ENCODE peak calls at places on chromosomes 4 and X, in nine cellular contexts. N is PC-3, E is heart right ventricle, I is colonic mucosa, S is hepatocyte, J is astrocyte, R is sigmoid colon, U is uterus, G is thyroid gland. O is an unnamed sample.

GRCh38 chrX:27565992-27566391 is 24.2 kb upstream of the DCAF8L2 start:
- DNase-seq in J (peak; percentile 57), G (no peak), E (peak; percentile 4), S (peak; percentile 39), I (no peak), R (no peak), U (no peak), N (no peak), O (no peak)

GRCh38 chr4:185640809-185641675 is 105.7 kb upstream of the PDLIM3 start:
- DNase-seq in R (no peak), E (no peak), N (peak; percentile 74), S (peak; percentile 81), J (peak; percentile 72), U (no peak), I (no peak), G (no peak), O (no peak)

GRCh38 chr4:128357286-128357685 is 69.7 kb upstream of the PGRMC2 start:
- DNase-seq in E (no peak), R (no peak), U (no peak), I (no peak), G (peak; percentile 33), N (no peak), S (no peak), J (no peak), O (no peak)

GRCh38 chrX:54423161-54423888 is 16.9 kb upstream of the TSR2 start:
- DNase-seq in G (no peak), N (no peak), S (no peak), J (no peak), R (no peak), I (no peak), U (no peak), E (no peak), O (no peak)

GRCh38 chr4:169017971-169018370 is 7.9 kb upstream of the CBR4 start:
- DNase-seq in R (no peak), N (no peak), U (no peak), I (no peak), J (no peak), S (no peak), G (no peak), E (no peak), O (no peak)

GRCh38 chrX:51496501-51497291 is at the start of gene NUDT11:
- DNase-seq in S (peak; percentile 82), E (peak; percentile 16), G (peak; percentile 50), J (peak; percentile 54), U (peak; percentile 53), N (peak; percentile 51), R (peak; percentile 78), I (peak; percentile 36), O (peak; percentile 40)

GRCh38 chrX:53283099-53283498 is 1.7 kb upstream of the IQSEC2 start:
- DNase-seq in S (no peak), R (no peak), N (no peak), U (no peak), G (no peak), E (no peak), I (no peak), J (no peak), O (no peak)

GRCh38 chrX:149631293-149632165 is at the start of gene TMEM185A:
- DNase-seq in G (peak; percentile 70), E (peak; percentile 70), U (peak; percentile 47), R (peak; percentile 85), N (peak; percentile 65), J (peak; percentile 9), I (peak; percentile 80), S (peak; percentile 81), O (peak; percentile 76)

GRCh38 chr4:174084981-174085380 is 198.5 kb downstream of the FBXO8 start:
- DNase-seq in J (no peak), I (no peak), G (no peak), N (no peak), U (no peak), R (no peak), E (no peak), S (no peak), O (no peak)

GRCh38 chr4:147822128-147822527 is 90.2 kb downstream of the ARHGAP10 start:
- DNase-seq in I (peak; percentile 37), U (peak; percentile 89), E (peak; percentile 84), G (peak; percentile 98), J (peak; percentile 65), R (peak; percentile 94), S (peak; percentile 62), N (no peak), O (peak; percentile 92)

GRCh38 chrX:36436286-36436860 is 516.8 kb downstream of the CFAP47 start:
- DNase-seq in S (no peak), G (no peak), J (no peak), E (no peak), R (no peak), U (no peak), I (no peak), N (no peak), O (no peak)

GRCh38 chr4:145153181-145153903 is 27.0 kb downstream of the OTUD4 start:
- DNase-seq in N (no peak), J (no peak), I (no peak), S (no peak), E (no peak), G (no peak), U (no peak), R (no peak), O (no peak)

GRCh38 chr4:48212165-48212564 is 57.5 kb downstream of the TEC start:
- DNase-seq in E (no peak), S (no peak), J (no peak), I (no peak), N (no peak), R (no peak), G (no peak), U (no peak), O (no peak)

GRCh38 chr4:184384056-184384809 is 90.1 kb downstream of the IRF2 start:
- DNase-seq in N (peak; percentile 43), J (peak; percentile 96), U (peak; percentile 42), I (peak; percentile 63), E (no peak), R (peak; percentile 79), G (no peak), S (peak; percentile 72), O (no peak)

GRCh38 chr4:10105920-10106319 is 10.7 kb downstream of the WDR1 start:
- DNase-seq in R (no peak), I (no peak), N (no peak), J (no peak), U (no peak), S (no peak), G (no peak), E (no peak), O (no peak)

GRCh38 chr4:186760576-186760975 is 36.9 kb upstream of the FAT1 start:
- DNase-seq in E (no peak), U (no peak), R (no peak), I (no peak), G (no peak), S (no peak), N (peak; percentile 43), J (peak; percentile 83), O (no peak)

DNA sequence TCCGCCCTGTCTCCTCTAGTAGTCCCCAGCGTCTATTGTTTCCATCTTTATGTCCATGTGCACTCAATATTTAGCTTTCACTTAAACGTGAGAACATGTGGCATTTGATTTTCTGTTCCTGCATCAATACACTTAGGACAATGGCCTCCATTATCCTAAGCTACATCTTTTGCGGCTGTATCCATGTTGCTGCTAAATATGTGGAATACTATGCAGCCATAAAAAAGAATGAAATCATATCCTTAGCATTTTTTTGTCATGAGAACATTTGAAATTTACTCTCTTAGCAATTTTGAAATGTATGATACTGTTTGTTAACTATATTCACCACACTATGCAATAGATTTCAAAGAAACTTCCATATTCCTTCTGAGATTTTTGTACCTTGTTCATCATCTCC is 19.8 kb upstream of the CD38 start:
- DNase-seq in U (no peak), N (no peak), J (no peak), I (no peak), G (no peak), E (no peak), R (no peak), S (no peak), O (no peak)
- H3K4me3 ChIP-seq in U (no peak overlapping the region), N (no peak overlapping the region), J (no peak overlapping the region), I (no peak overlapping the region), G (no peak overlapping the region), E (no peak overlapping the region), R (no peak overlapping the region), S (no peak overlapping the region), O (no peak overlapping the region)

GRCh38 chr4:15526924-15527592 is 57.4 kb downstream of the CC2D2A start:
- DNase-seq in E (no peak), U (no peak), N (no peak), R (no peak), G (no peak), I (no peak), J (no peak), S (no peak), O (no peak)
- H3K4me1 ChIP-seq in E (no peaks in the 10 kb centered on the region), U (no peaks in the 10 kb centered on the region), N (peaks cover 10% of the 10 kb centered on the region), R (no peaks in the 10 kb centered on the region), G (no peaks in the 10 kb centered on the region), I (no peaks in the 10 kb centered on the region), J (no peaks in the 10 kb centered on the region), S (no peaks in the 10 kb centered on the region), O (no peaks in the 10 kb centered on the region)

GRCh38 chrX:49001521-49002090 is 458 bp downstream of the GRIPAP1 start:
- DNase-seq in E (peak; percentile 11), S (peak; percentile 20), U (peak; percentile 19), G (peak; percentile 7), R (no peak), N (peak; percentile 24), J (peak; percentile 31), I (peak; percentile 21), O (no peak)
- H3K4me3 ChIP-seq in E (peak overlapping the region; percentile 80), S (peak overlapping the region; percentile 48), U (peak overlapping the region; percentile 49), G (peak overlapping the region; percentile 47), R (peak overlapping the region; percentile 67), N (peak overlapping the region; percentile 93), J (peak overlapping the region; percentile 93), I (peak overlapping the region; percentile 60), O (peak overlapping the region; percentile 72)

GRCh38 chrX:7156879-7157278 is 8.9 kb upstream of the PUDP start:
- DNase-seq in S (no peak), N (no peak), E (no peak), J (no peak), I (no peak), R (no peak), U (no peak), G (no peak), O (no peak)

GRCh38 chrX:7154040-7154597 is 6.2 kb upstream of the PUDP start:
- DNase-seq in N (no peak), G (no peak), E (no peak), U (no peak), R (no peak), S (no peak), J (no peak), I (no peak), O (no peak)

GRCh38 chrX:7149421-7149820 is 1.5 kb upstream of the PUDP start:
- DNase-seq in U (no peak), S (no peak), J (no peak), I (no peak), E (no peak), G (no peak), N (no peak), R (no peak), O (no peak)

GRCh38 chrX:7155163-7155562 is 7.2 kb upstream of the PUDP start:
- DNase-seq in S (no peak), G (no peak), E (no peak), J (no peak), U (no peak), N (no peak), R (no peak), I (no peak), O (no peak)

DNA sequence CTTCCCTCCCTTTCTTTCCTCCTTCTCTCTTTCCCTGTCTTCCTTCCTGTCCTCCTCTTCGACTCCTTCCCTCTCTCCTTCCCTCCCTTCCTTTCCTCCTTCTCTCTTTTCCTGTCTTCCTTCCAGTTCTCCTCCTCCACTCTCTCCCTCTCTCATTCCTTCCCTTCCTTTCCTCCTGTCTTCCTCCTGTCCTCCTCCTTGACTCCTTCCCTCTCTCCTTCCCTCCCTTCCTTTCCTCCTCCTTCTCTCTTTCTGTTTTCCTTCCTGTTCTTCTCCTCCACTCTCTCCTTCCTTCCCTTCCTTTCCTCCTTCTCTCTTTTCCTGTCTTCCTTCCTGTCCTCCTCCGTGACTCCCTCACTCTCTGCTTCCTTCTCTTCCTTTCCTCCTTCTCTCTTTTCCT is 5.3 kb upstream of the PUDP start:
- DNase-seq in S (no peak), G (no peak), N (no peak), R (no peak), E (no peak), I (no peak), U (no peak), J (no peak), O (no peak)
- H3K4me1 ChIP-seq in S (no peaks in the 10 kb centered on the region), G (no peaks in the 10 kb centered on the region), N (peaks cover 1% of the 10 kb centered on the region), R (no peaks in the 10 kb centered on the region), E (no peaks in the 10 kb centered on the region), I (no peaks in the 10 kb centered on the region), U (no peaks in the 10 kb centered on the region), J (no peaks in the 10 kb centered on the region), O (no peaks in the 10 kb centered on the region)

O was measured in heart left ventricle.